ENCODE peak calls at places on chromosomes 12 and 14, in eight cellular contexts. A, O, G, M, Q, C, Z and L are unnamed samples.

GRCh38 chr12:70590051-70590450 is 47.2 kb downstream of the PTPRB start:
- DNase-seq in C (peak), G (peak), M (peak), Q (peak), O (peak), A (no peak), Z (peak), L (peak)

GRCh38 chr12:96720363-96720705 is 186.7 kb upstream of the NEDD1 start:
- DNase-seq in Z (no peak), G (no peak), Q (no peak), C (no peak), M (peak), O (no peak), A (no peak), L (no peak)

GRCh38 chr12:70648831-70649230 is 11.6 kb upstream of the PTPRB start:
- DNase-seq in C (no peak), A (no peak), G (no peak), Q (peak), Z (peak), O (peak), M (no peak), L (no peak)

GRCh38 chr12:115511971-115512370 is 765.5 kb downstream of the MED13L start:
- DNase-seq in C (no peak), A (no peak), M (no peak), Q (no peak), G (no peak), Z (no peak), O (no peak), L (peak)

GRCh38 chr14:21269252-21270046 is at the start of gene HNRNPC:
- DNase-seq in C (peak), Q (peak), O (peak), A (peak), Z (peak), G (peak), M (peak), L (peak)

GRCh38 chr12:104611671-104612070 is 154.9 kb downstream of the CHST11 start:
- DNase-seq in M (no peak), Z (no peak), A (no peak), C (no peak), G (no peak), O (no peak), Q (no peak), L (no peak)

GRCh38 chr14:74084277-74085046 is at the start of the genes ALDH6A1 and LIN52:
- DNase-seq in Q (peak), G (peak), O (peak), C (peak), M (peak), A (peak), Z (peak), L (peak)

GRCh38 chr14:30204431-30204830 is 276.8 kb upstream of the PRKD1 start:
- DNase-seq in M (no peak), G (no peak), A (no peak), Z (no peak), C (no peak), Q (no peak), O (no peak), L (no peak)

GRCh38 chr12:57763881-57764661 is 2.8 kb downstream of the CYP27B1 start:
- DNase-seq in A (no peak), O (no peak), G (no peak), C (no peak), M (no peak), Z (no peak), Q (no peak), L (no peak)

GRCh38 chr12:27808831-27809230 is 28.8 kb upstream of the MANSC4 start:
- DNase-seq in C (no peak), A (no peak), Z (no peak), Q (no peak), M (no peak), O (no peak), G (no peak), L (no peak)

GRCh38 chr12:107553211-107553765 is 132.3 kb upstream of the PWP1 start:
- DNase-seq in M (no peak), Z (no peak), Q (no peak), C (no peak), G (no peak), O (no peak), A (no peak), L (no peak)

GRCh38 chr14:72104011-72104613 is 171.9 kb downstream of the RGS6 start:
- DNase-seq in O (no peak), A (no peak), Q (peak), Z (no peak), M (no peak), C (peak), G (peak), L (peak)

GRCh38 chr12:94595152-94595551 is 55.2 kb downstream of the TMCC3 start:
- DNase-seq in Z (peak), M (no peak), G (no peak), Q (no peak), C (no peak), O (peak), A (no peak), L (no peak)

GRCh38 chr12:70221626-70222025 is 21.6 kb upstream of the CNOT2 start:
- DNase-seq in M (no peak), C (no peak), A (no peak), O (no peak), G (no peak), Z (no peak), Q (no peak), L (no peak)

GRCh38 chr14:79281244-79282199 is 929.8 kb downstream of the DIO2 start:
- DNase-seq in M (no peak), G (no peak), O (peak), A (no peak), Q (peak), Z (no peak), C (no peak), L (peak)

GRCh38 chr12:118038122-118038521 is 21.6 kb downstream of the RFC5 start:
- DNase-seq in M (no peak), O (no peak), Z (no peak), C (no peak), G (no peak), Q (no peak), A (no peak), L (no peak)

GRCh38 chr14:105487986-105488777 is 1.5 kb downstream of the CRIP1 start:
- DNase-seq in Q (no peak), Z (no peak), C (no peak), O (no peak), A (no peak), G (no peak), M (no peak), L (no peak)

GRCh38 chr14:51860836-51861583 is 598 bp downstream of the GNG2 start:
- DNase-seq in Q (peak), A (no peak), G (no peak), Z (no peak), M (no peak), O (no peak), C (no peak), L (no peak)

GRCh38 chr14:93984987-93985410 is 8.6 kb upstream of the ASB2 start:
- DNase-seq in A (no peak), Z (peak), O (peak), G (peak), Q (peak), M (no peak), C (peak), L (peak)

GRCh38 chr12:89848732-89849131 is 140.1 kb upstream of the ATP2B1 start:
- DNase-seq in C (peak), Z (no peak), O (no peak), A (peak), M (no peak), Q (no peak), G (no peak), L (no peak)

GRCh38 chr14:97706814-97707213 is 909.6 kb downstream of the VRK1 start:
- DNase-seq in A (no peak), Q (no peak), O (no peak), C (no peak), G (no peak), M (no peak), Z (no peak), L (no peak)

GRCh38 chr12:46266869-46267617 is 1.8 kb downstream of the SLC38A1 start:
- DNase-seq in Z (peak), A (peak), Q (peak), C (peak), O (peak), M (peak), G (peak), L (peak)

GRCh38 chr14:71604231-71604630 is 328.0 kb upstream of the RGS6 start:
- DNase-seq in Q (no peak), M (no peak), C (no peak), Z (no peak), O (no peak), A (no peak), G (no peak), L (no peak)

GRCh38 chr12:112236786-112237185 is 111.4 kb downstream of the TRAFD1 start:
- DNase-seq in Q (no peak), O (no peak), Z (no peak), C (no peak), G (no peak), A (no peak), M (no peak), L (no peak)

GRCh38 chr12:91577586-91578539 is 395.2 kb upstream of the DCN start:
- DNase-seq in M (no peak), A (no peak), O (peak), G (no peak), Z (peak), Q (peak), C (peak), L (no peak)

GRCh38 chr12:132121283-132121682 is 22.8 kb downstream of the DDX51 start:
- DNase-seq in C (no peak), M (no peak), A (no peak), G (no peak), Z (no peak), Q (no peak), O (no peak), L (no peak)

GRCh38 chr14:20209595-20209994 is 13.9 kb upstream of the OR11H6 start:
- DNase-seq in Q (no peak), G (no peak), M (no peak), Z (no peak), O (no peak), A (no peak), C (peak), L (no peak)

GRCh38 chr12:93325855-93326254 is 51.9 kb upstream of the NUDT4 start:
- DNase-seq in A (no peak), O (peak), G (no peak), Z (peak), C (no peak), Q (no peak), M (no peak), L (no peak)

GRCh38 chr14:20436363-20436755 is 393 bp upstream of the KLHL33 start:
- DNase-seq in G (no peak), O (peak), C (no peak), Q (peak), M (no peak), Z (peak), A (no peak), L (no peak)

GRCh38 chr12:87813476-87814234 is 215.5 kb downstream of the C12orf50 start:
- DNase-seq in A (no peak), O (peak), M (no peak), Z (peak), C (no peak), G (no peak), Q (peak), L (no peak)

GRCh38 chr14:89196561-89196960 is 220.5 kb downstream of the FOXN3 start:
- DNase-seq in Z (no peak), A (no peak), M (no peak), G (no peak), Q (no peak), O (peak), C (no peak), L (no peak)

GRCh38 chr12:52186135-52186840 is 5.5 kb downstream of the KRT80 start:
- DNase-seq in A (no peak), C (no peak), G (no peak), O (peak), Z (peak), Q (peak), M (no peak), L (no peak)

GRCh38 chr14:75709207-75709812 is 48.3 kb downstream of the TTLL5 start:
- DNase-seq in G (peak), O (peak), C (peak), Z (peak), A (no peak), Q (peak), M (no peak), L (peak)

GRCh38 chr14:44316647-44317432 is 190.2 kb downstream of the FSCB start:
- DNase-seq in G (no peak), A (no peak), Q (peak), Z (peak), M (no peak), C (peak), O (peak), L (no peak)

GRCh38 chr12:104280703-104281458 is 22.7 kb upstream of the EID3 start:
- DNase-seq in A (no peak), O (peak), C (peak), Z (peak), Q (peak), G (no peak), M (no peak), L (no peak)

GRCh38 chr14:75627406-75627805 is 33.3 kb downstream of the ERG28 start:
- DNase-seq in C (no peak), Z (no peak), G (no peak), O (no peak), A (no peak), M (no peak), Q (no peak), L (no peak)

GRCh38 chr12:25859976-25860375 is 98.5 kb upstream of the RASSF8 start:
- DNase-seq in A (no peak), Z (no peak), M (no peak), Q (no peak), G (no peak), O (no peak), C (no peak), L (no peak)

GRCh38 chr12:3293446-3294161 is 197.4 kb upstream of the PRMT8 start:
- DNase-seq in A (no peak), M (no peak), Q (peak), C (peak), Z (peak), G (peak), O (no peak), L (no peak)

DNA sequence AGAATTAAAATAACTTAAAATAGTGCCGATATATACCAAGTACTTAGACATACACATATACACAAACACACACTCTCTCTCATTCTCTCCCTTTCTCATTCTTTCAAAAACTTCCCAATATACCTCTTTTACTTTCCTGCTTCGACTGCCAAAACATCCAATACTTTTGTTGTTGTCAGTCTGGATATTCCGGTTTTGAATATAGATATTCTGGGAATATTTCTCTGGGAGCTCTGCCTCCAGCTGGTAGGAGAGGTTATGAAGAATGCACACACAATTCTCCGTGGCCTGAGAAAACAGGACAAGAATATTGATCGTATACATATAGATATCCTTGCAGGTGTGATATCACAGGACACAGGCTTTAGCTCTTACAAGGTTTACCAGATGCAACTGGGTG is 66.6 kb upstream of the YARS2 start:
- DNase-seq in Z (no peak), Q (no peak), A (no peak), M (no peak), G (no peak), O (no peak), C (no peak), L (no peak)
- H3K4me3 ChIP-seq in Z (no peak), Q (no peak), A (no peak), M (no peak), G (no peak), O (no peak), C (no peak), L (no peak)

DNA sequence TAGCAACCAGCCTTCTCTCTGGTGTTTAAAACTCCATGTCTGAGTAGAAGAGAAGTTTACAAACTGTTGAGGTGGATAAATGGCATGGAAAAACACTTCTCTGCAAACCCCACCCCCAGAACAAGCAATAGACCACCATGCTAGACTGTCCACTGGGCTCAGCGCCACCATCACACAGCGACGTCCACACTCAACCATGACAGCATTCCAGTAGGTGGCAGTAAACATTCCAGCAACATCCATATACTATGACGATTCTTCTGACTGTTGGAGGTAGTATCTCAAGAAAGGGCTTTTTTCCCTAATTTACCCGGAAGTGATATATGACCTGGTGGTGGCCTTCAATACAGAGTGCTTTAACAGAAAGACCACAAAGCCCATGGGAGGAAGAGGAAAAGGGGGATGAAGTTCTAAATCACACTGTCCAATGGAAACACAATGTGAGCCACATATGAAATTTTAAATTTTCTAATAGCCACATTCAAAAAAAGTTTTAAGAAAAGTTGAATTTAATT is 152.2 kb downstream of the SLC15A4 start:
- DNase-seq in M (no peak), C (peak), O (no peak), Q (no peak), G (no peak), A (no peak), Z (no peak), L (no peak)
- TF ChIP-seq CTCF in M (no peak), C (peak), O (no peak), Q (no peak), G (peak), A (no peak), Z (no peak), L (peak)

DNA sequence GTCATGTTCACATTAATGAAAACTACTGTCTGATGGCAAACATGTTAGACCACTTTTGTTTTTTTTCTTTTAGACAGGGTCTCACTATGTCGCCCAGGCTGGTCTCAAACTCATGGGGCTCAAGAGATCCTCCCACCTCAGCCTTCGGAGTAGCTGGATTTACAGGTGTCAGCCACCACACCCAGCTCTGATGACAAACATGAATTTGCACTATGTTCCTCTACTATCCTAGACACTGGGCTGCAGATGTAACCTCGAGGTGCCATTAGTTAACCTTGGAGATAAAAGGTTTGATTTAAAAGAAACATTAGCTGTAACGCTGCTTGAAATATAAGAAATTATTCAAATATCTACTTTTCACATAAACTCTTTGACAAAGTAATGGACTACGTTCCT is 8.1 kb downstream of the VPS37B start:
- DNase-seq in A (no peak), Q (no peak), G (no peak), M (no peak), O (no peak), Z (no peak), C (peak), L (no peak)
- H3K4me3 ChIP-seq in A (peak), Q (peak), G (peak), M (no peak), O (no peak), Z (no peak), C (no peak), L (no peak)

GRCh38 chr12:97877404-97877803 is 414.8 kb downstream of the RMST start:
- DNase-seq in G (no peak), A (no peak), Z (no peak), Q (no peak), O (no peak), M (no peak), C (no peak), L (no peak)
- TF ChIP-seq CTCF in G (no peak), A (no peak), Z (no peak), Q (no peak), O (no peak), M (no peak), C (no peak), L (no peak)

GRCh38 chr12:53752192-53752601 is 418 bp upstream of the CISTR start:
- DNase-seq in A (no peak), Z (no peak), C (no peak), Q (no peak), G (no peak), O (no peak), M (no peak), L (no peak)
- H3K4me3 ChIP-seq in A (peak), Z (no peak), C (no peak), Q (no peak), G (no peak), O (no peak), M (no peak), L (peak)

DNA sequence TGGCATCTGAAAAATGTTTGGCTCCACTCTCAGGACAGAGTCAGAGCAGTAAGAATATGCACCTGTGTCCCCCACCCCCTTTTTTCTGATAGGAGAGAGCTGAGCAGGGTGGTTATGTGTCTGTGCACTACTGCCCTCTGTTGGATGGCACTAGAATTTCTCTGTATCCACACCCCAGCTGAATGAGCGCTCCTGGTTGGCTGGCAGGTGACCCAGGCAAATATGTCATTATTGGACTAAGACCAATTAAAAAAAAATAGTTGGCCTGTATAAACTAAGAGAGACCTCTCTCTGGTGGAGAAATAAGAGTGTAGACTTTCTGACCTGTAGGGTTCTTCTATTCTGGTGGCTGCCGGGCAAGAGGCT is 107.0 kb downstream of the PTCSC3 start:
- DNase-seq in Q (peak), Z (peak), A (peak), O (peak), M (no peak), G (peak), C (peak), L (peak)
- TF ChIP-seq CTCF in Q (peak), Z (peak), A (peak), O (peak), M (no peak), G (peak), C (peak), L (peak)